ENCODE peak calls at places on chromosomes 7 and 10, in four cellular contexts. One of them, this sample, is unnamed.

GRCh38 chr7:33196194-33196593 is 66.8 kb downstream of the BBS9 start:
- DNase-seq in WTC11: no peak
- DNase-seq in GM20000: no peak
- DNase-seq in neural progenitor cell: no peak
- DNase-seq in this sample: no peak

GRCh38 chr10:96390460-96390864 is 31.7 kb upstream of the OPALIN start:
- DNase-seq in WTC11: no peak
- DNase-seq in neural progenitor cell: no peak
- DNase-seq in GM20000: no peak
- DNase-seq in this sample: no peak

GRCh38 chr7:139655305-139655704 is 122.5 kb downstream of the HIPK2 start:
- DNase-seq in GM20000: no peak
- DNase-seq in WTC11: no peak
- DNase-seq in neural progenitor cell: no peak
- DNase-seq in this sample: no peak

GRCh38 chr10:104780946-104781345 is 139.9 kb downstream of the SORCS3 start:
- DNase-seq in neural progenitor cell: no peak
- DNase-seq in WTC11: no peak
- DNase-seq in GM20000: no peak
- DNase-seq in this sample: no peak

GRCh38 chr7:4683884-4684565 is 1.9 kb downstream of the FOXK1 start:
- DNase-seq in WTC11: no peak
- DNase-seq in neural progenitor cell: no peak
- DNase-seq in GM20000: peak; percentile 50
- DNase-seq in this sample: no peak

GRCh38 chr7:84195295-84196006 is 862 bp upstream of the SEMA3A start:
- DNase-seq in neural progenitor cell: no peak
- DNase-seq in WTC11: no peak
- DNase-seq in GM20000: no peak
- DNase-seq in this sample: no peak

GRCh38 chr7:155803418-155804376 is 8.6 kb downstream of the SHH start:
- DNase-seq in neural progenitor cell: peak; percentile 74
- DNase-seq in WTC11: peak; percentile 62
- DNase-seq in GM20000: no peak
- DNase-seq in this sample: peak; percentile 50

GRCh38 chr10:21208666-21209316 is 311.7 kb upstream of the NEBL start:
- DNase-seq in GM20000: no peak
- DNase-seq in WTC11: no peak
- DNase-seq in neural progenitor cell: no peak
- DNase-seq in this sample: no peak

GRCh38 chr7:103114576-103115008 is 34.3 kb downstream of the NAPEPLD start:
- DNase-seq in WTC11: no peak
- DNase-seq in GM20000: no peak
- DNase-seq in neural progenitor cell: no peak
- DNase-seq in this sample: no peak

GRCh38 chr10:125343118-125343752 is 182.9 kb upstream of the CTBP2 start:
- DNase-seq in neural progenitor cell: peak; percentile 50
- DNase-seq in WTC11: peak; percentile 38
- DNase-seq in GM20000: peak; percentile 11
- DNase-seq in this sample: peak; percentile 36

GRCh38 chr7:82599910-82600309 is 156.3 kb upstream of the CACNA2D1 start:
- DNase-seq in GM20000: no peak
- DNase-seq in WTC11: no peak
- DNase-seq in neural progenitor cell: no peak
- DNase-seq in this sample: no peak

GRCh38 chr7:82595176-82595575 is 151.6 kb upstream of the CACNA2D1 start:
- DNase-seq in neural progenitor cell: no peak
- DNase-seq in GM20000: no peak
- DNase-seq in WTC11: no peak
- DNase-seq in this sample: no peak

GRCh38 chr7:82600601-82601000 is 157.0 kb upstream of the CACNA2D1 start:
- DNase-seq in WTC11: no peak
- DNase-seq in neural progenitor cell: no peak
- DNase-seq in GM20000: no peak
- DNase-seq in this sample: no peak

GRCh38 chr7:82602066-82602465 is 158.5 kb upstream of the CACNA2D1 start:
- DNase-seq in neural progenitor cell: no peak
- DNase-seq in GM20000: no peak
- DNase-seq in WTC11: no peak
- DNase-seq in this sample: no peak

GRCh38 chr7:82598958-82599357 is 155.4 kb upstream of the CACNA2D1 start:
- DNase-seq in GM20000: no peak
- DNase-seq in neural progenitor cell: no peak
- DNase-seq in WTC11: no peak
- DNase-seq in this sample: no peak
- TF ChIP-seq CTCF in GM20000: no peak
- TF ChIP-seq CTCF in neural progenitor cell: no peak
- TF ChIP-seq CTCF in WTC11: no peak
- TF ChIP-seq CTCF in this sample: no peak

GRCh38 chr10:71033396-71033980 is 145.1 kb upstream of the PCBD1 start:
- DNase-seq in GM20000: no peak
- DNase-seq in WTC11: no peak
- DNase-seq in neural progenitor cell: no peak
- DNase-seq in this sample: no peak
- TF ChIP-seq CTCF in GM20000: no peak
- TF ChIP-seq CTCF in WTC11: peak; percentile 36
- TF ChIP-seq CTCF in neural progenitor cell: peak; percentile 39
- TF ChIP-seq CTCF in this sample: peak; percentile 62

GRCh38 chr10:89644691-89644966 is 413 bp downstream of the PANK1 start:
- DNase-seq in WTC11: no peak
- DNase-seq in neural progenitor cell: no peak
- DNase-seq in GM20000: no peak
- DNase-seq in this sample: peak; percentile 69
- TF ChIP-seq CTCF in WTC11: no peak
- TF ChIP-seq CTCF in neural progenitor cell: no peak
- TF ChIP-seq CTCF in GM20000: no peak
- TF ChIP-seq CTCF in this sample: no peak

GRCh38 chr10:100347568-100348195 is 649 bp downstream of the SCD start:
- DNase-seq in GM20000: no peak
- DNase-seq in WTC11: no peak
- DNase-seq in neural progenitor cell: peak; percentile 33
- DNase-seq in this sample: peak; percentile 48
- TF ChIP-seq CTCF in GM20000: no peak
- TF ChIP-seq CTCF in WTC11: no peak
- TF ChIP-seq CTCF in neural progenitor cell: no peak
- TF ChIP-seq CTCF in this sample: no peak

GRCh38 chr10:88728107-88728763 is 22.2 kb downstream of the LIPK start:
- DNase-seq in GM20000: no peak
- DNase-seq in neural progenitor cell: peak; percentile 81
- DNase-seq in WTC11: peak; percentile 99
- DNase-seq in this sample: peak; percentile 74
- TF ChIP-seq CTCF in GM20000: peak; percentile 28
- TF ChIP-seq CTCF in neural progenitor cell: peak; percentile 76
- TF ChIP-seq CTCF in WTC11: peak; percentile 95
- TF ChIP-seq CTCF in this sample: peak; percentile 51

GRCh38 chr10:117745301-117745700 is 202.8 kb downstream of the EMX2 start:
- DNase-seq in WTC11: no peak
- DNase-seq in neural progenitor cell: no peak
- DNase-seq in GM20000: no peak
- DNase-seq in this sample: no peak

GRCh38 chr10:117740088-117740487 is 197.5 kb downstream of the EMX2 start:
- DNase-seq in WTC11: no peak
- DNase-seq in neural progenitor cell: no peak
- DNase-seq in GM20000: no peak
- DNase-seq in this sample: no peak

GRCh38 chr10:117743517-117743916 is 201.0 kb downstream of the EMX2 start:
- DNase-seq in WTC11: no peak
- DNase-seq in GM20000: no peak
- DNase-seq in neural progenitor cell: no peak
- DNase-seq in this sample: no peak

GRCh38 chr10:117740696-117741222 is 198.2 kb downstream of the EMX2 start:
- DNase-seq in GM20000: no peak
- DNase-seq in WTC11: no peak
- DNase-seq in neural progenitor cell: peak; percentile 70
- DNase-seq in this sample: no peak

DNA sequence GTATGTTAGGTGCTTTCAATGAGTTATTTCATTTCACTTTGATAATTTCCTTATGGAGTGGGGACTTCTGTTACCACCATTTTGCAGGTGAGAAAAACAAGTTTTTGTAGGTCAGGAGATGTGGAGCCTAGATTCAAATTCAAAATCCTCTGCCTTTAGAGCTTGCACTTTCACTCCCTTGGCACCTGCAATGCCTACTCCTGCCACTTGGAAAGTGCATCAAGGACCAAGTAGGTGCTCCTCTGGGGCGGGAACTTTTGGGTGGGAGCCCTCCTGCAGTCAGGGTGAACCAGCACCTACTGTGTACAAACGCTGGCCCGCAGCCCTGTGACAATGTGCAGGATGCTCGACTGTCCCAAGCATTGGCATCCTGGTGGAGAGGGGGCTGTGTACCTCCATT is 199.0 kb downstream of the EMX2 start:
- DNase-seq in GM20000: no peak
- DNase-seq in WTC11: no peak
- DNase-seq in neural progenitor cell: no peak
- DNase-seq in this sample: no peak
- TF ChIP-seq CTCF in GM20000: no peak
- TF ChIP-seq CTCF in WTC11: peak; percentile 21
- TF ChIP-seq CTCF in neural progenitor cell: peak; percentile 44
- TF ChIP-seq CTCF in this sample: peak; percentile 72

DNA sequence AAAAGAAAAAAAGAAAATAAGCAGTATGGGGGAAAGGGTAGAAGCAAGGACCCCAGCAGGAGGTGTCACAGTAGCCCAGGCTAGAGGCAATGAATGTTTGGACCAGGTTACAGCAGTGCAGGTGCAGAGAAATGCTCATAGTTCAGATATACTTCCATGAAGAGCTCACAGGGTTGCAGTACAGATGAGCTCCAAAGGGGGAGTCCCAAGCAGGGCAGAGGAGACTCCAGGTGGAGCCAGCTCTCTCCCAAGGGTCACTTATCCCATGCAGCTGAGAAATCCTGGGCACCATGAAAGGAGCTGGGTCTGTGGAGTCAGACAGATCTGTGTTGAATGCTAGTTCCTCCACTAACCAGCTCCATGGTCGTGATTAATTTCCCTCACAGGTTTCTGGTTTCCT is 174.9 kb downstream of the C7orf25 start:
- DNase-seq in GM20000: no peak
- DNase-seq in neural progenitor cell: peak; percentile 16
- DNase-seq in WTC11: peak; percentile 42
- DNase-seq in this sample: no peak
- TF ChIP-seq CTCF in GM20000: no peak
- TF ChIP-seq CTCF in neural progenitor cell: peak; percentile 23
- TF ChIP-seq CTCF in WTC11: peak; percentile 14
- TF ChIP-seq CTCF in this sample: no peak

DNA sequence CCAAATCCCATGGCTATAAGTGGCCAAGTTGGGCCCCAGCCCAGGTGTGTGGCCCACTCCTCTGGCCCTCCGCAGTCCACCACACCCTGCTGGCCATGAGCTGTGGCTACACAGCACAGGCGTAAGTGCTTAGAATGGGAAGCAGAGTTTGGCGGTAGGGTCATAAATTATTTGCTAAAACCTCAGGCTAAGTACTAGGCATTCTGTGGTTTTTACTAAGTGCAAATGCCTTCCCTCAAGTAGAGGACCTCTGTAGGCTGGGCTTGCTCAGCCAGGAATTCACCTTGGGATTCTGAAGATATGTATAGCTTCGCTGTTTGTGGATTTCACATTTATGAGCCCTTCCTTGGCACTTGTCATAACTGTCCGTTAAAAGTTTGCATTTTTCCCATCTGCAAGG is 44.8 kb upstream of the LOXL4 start:
- DNase-seq in GM20000: no peak
- DNase-seq in WTC11: no peak
- DNase-seq in neural progenitor cell: no peak
- DNase-seq in this sample: no peak
- TF ChIP-seq CTCF in GM20000: no peak
- TF ChIP-seq CTCF in WTC11: no peak
- TF ChIP-seq CTCF in neural progenitor cell: no peak
- TF ChIP-seq CTCF in this sample: no peak